ENCODE peak calls at places on chromosomes 6 and 20, in five cellular contexts. H is A549, Y is WTC11, G is HepG2, U is endothelial cell of umbilical vein. P is an unnamed sample.

GRCh38 chr6:127079681-127080080 is 38.8 kb upstream of the RSPO3 start:
- DNase-seq in H (no peak), G (no peak), Y (no peak), U (no peak), P (no peak)

GRCh38 chr6:48962041-48962440 is 501.0 kb downstream of the MMUT start:
- DNase-seq in G (no peak), U (no peak), H (no peak), Y (no peak), P (no peak)

GRCh38 chr6:36235309-36235708 is 34.6 kb upstream of the PNPLA1 start:
- DNase-seq in H (no peak), G (no peak), U (no peak), Y (no peak), P (no peak)

GRCh38 chr6:116514103-116514502 is 2.7 kb downstream of the CALHM5 start:
- DNase-seq in Y (no peak), H (no peak), U (no peak), G (no peak), P (no peak)

GRCh38 chr6:26273673-26274595 is 91.1 kb upstream of the BTN3A2 start:
- DNase-seq in U (peak; percentile 65), G (no peak), H (no peak), Y (no peak), P (peak; percentile 45)

GRCh38 chr20:37968726-37969401 is 64.4 kb downstream of the TTI1 start:
- DNase-seq in Y (no peak), H (no peak), U (no peak), G (no peak), P (peak; percentile 60)

GRCh38 chr6:20696676-20697075 is 162.4 kb downstream of the CDKAL1 start:
- DNase-seq in Y (no peak), H (no peak), G (no peak), U (no peak), P (no peak)

GRCh38 chr6:46334442-46334841 is 156.8 kb downstream of the RCAN2 start:
- DNase-seq in G (no peak), Y (no peak), H (no peak), U (no peak), P (no peak)

GRCh38 chr6:132491303-132491702 is 21.6 kb downstream of the STX7 start:
- DNase-seq in H (no peak), U (peak; percentile 67), G (no peak), Y (no peak), P (no peak)

GRCh38 chr6:34485321-34486060 is 19.6 kb downstream of the PACSIN1 start:
- DNase-seq in G (no peak), U (no peak), Y (no peak), H (no peak), P (no peak)

GRCh38 chr20:50293244-50294139 is 102.9 kb downstream of the CEBPB start:
- DNase-seq in H (no peak), Y (no peak), U (no peak), G (no peak), P (no peak)

GRCh38 chr20:50291428-50292323 is 101.0 kb downstream of the CEBPB start:
- DNase-seq in G (no peak), U (no peak), H (no peak), Y (no peak), P (no peak)

GRCh38 chr20:50294164-50295088 is 103.8 kb downstream of the CEBPB start:
- DNase-seq in U (no peak), H (no peak), Y (no peak), G (peak; percentile 53), P (peak; percentile 5)

GRCh38 chr20:50290815-50291214 is 100.2 kb downstream of the CEBPB start:
- DNase-seq in H (no peak), U (no peak), G (no peak), Y (no peak), P (no peak)

DNA sequence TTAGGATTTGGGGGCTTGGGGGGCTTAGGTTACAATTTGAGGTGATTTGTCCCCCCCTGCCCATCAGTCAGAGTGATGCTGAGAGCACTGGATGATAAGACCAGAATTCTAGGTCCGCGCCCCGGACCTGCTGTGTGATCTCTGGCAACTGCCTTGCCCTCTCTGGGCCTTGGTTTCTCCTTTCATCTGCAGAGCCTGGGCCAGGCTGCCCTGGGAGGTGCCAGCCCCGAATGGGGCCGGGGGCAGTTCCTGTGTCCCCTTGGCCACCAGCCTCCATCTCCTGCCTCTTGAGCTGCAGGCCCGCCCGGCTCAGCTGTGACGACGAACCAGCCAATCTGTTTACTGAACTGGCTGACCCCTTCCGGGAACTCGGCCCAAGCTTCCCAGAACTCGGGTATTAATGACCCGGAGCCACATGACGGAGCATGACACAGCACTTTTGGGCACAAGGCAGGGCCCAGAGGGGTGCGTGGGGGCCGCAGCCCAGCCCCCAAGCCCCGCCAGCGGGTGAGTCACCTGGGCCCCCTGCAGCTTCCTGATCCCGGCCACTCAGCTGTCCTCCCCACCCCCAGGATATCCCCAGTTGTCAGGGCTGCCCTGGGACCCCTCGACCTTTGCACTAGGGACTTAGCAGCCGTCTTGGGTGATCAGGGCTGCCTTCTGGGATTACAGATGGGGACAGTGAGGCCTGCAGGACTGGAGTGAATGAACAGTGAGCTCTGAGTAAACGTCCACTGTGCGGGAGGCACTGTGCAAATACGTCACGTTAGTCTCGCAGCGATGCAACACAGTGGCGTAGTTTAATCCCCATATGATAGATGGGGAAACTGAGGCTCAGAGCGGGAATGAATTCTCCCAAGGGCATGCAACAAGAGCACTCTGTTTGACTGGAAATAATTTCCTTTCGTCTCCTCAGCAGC is 102.0 kb downstream of the CEBPB start:
- DNase-seq in G (peak; percentile 97), U (peak; percentile 80), Y (peak; percentile 30), H (peak; percentile 88), P (peak; percentile 86)
- TF ChIP-seq MAX in G (peak; percentile 96), U (no peak), Y (no peak), H (peak; percentile 95), P (peak; percentile 7)

GRCh38 chr20:53739799-53740785 is 146.5 kb upstream of the ZNF217 start:
- DNase-seq in G (no peak), Y (no peak), H (no peak), U (no peak), P (peak; percentile 84)

GRCh38 chr20:53737404-53738038 is 143.9 kb upstream of the ZNF217 start:
- DNase-seq in U (peak; percentile 13), Y (no peak), H (no peak), G (no peak), P (peak; percentile 71)

GRCh38 chr20:53738945-53739798 is 145.5 kb upstream of the ZNF217 start:
- DNase-seq in H (no peak), Y (no peak), G (no peak), U (no peak), P (peak; percentile 79)

GRCh38 chr20:53736757-53737403 is 143.2 kb upstream of the ZNF217 start:
- DNase-seq in G (no peak), H (no peak), Y (no peak), U (peak; percentile 14), P (peak; percentile 90)

GRCh38 chr20:53738039-53738944 is 144.7 kb upstream of the ZNF217 start:
- DNase-seq in H (peak; percentile 67), U (no peak), G (peak; percentile 88), Y (peak; percentile 64), P (peak; percentile 96)
- TF ChIP-seq MAX in H (peak; percentile 80), U (no peak), G (peak; percentile 74), Y (peak; percentile 12), P (no peak)

DNA sequence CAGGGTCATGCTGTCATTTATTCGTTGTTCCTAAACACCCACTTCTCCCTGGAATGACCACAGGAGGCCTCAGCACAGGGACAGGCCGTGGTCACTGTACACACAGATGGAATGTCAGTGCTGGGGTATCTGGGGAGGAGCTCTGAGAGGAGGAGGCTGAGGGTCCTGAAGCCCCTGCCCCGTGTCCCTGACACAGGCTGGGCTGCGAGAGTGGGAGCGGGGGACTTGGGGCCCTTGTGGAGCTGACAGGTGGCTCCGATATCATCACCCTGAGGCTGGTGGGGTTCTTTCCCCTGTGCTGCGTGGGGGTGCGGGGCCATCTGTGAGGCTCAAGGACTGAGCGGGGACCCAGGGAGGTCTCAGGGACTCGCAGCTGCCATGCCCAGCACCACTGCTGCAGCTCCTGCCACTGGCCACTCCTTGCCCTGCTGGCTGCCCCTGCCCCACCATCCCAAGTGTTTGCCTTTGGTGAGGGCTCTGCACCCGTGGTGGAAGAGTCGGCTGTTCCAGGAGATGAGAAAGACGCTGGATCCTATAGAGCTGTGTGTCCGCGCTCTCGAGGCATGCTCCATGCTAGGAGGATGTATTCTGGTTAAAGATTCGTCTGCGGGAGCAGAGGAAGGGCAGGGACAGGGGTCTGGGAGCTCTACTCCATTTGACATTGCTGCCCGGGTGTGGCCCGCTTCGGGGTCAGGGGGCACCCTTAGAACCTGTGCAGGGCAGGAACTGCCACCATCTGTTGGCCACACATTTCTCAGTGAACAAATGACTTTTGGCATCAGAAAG is 18.9 kb downstream of the NPEPL1 start:
- DNase-seq in Y (no peak), U (no peak), G (no peak), H (no peak), P (peak; percentile 0)
- TF ChIP-seq MAX in Y (no peak), U (no peak), G (no peak), H (no peak), P (no peak)

DNA sequence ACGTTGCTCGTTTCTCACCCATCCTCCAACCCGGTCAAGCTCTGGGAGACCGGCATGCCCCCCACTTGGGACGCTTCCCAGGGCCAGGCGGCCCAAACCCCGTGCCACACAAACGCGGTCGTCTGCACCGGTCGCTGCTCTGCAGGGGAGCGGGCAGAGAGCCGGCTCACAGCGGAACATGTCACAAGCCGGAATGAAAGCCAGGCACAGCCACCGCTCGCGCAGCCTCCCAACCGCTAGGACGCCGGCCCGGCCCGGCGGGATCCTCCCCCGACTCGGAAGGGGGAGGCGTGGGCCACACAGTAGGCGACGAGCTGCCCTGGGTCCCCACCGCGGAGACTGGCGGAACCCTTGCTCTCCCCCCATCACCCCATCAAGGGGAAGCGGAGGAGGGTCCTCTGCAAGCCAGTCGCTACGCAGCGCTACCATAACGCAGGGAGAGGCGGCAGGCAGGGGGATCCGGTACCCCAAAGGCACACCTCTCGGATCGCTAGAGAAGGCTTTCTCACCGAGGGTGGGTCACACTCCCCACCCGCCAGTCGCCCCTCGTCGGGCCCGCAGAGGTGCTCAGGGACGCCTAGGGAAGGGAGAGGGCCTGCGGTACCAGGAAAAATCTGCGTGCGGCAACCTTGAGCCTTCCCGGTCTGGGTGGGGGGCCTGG is 768.4 kb upstream of the DEFB115 start:
- DNase-seq in H (no peak), Y (peak; percentile 45), G (no peak), U (no peak), P (no peak)
- TF ChIP-seq MAX in H (no peak), Y (no peak), G (no peak), U (no peak), P (no peak)

GRCh38 chr6:8659404-8660189 is 224.3 kb upstream of the SLC35B3 start:
- DNase-seq in G (no peak), H (no peak), U (no peak), Y (no peak), P (no peak)
- TF ChIP-seq MAX in G (no peak), H (no peak), U (no peak), Y (no peak), P (no peak)

DNA sequence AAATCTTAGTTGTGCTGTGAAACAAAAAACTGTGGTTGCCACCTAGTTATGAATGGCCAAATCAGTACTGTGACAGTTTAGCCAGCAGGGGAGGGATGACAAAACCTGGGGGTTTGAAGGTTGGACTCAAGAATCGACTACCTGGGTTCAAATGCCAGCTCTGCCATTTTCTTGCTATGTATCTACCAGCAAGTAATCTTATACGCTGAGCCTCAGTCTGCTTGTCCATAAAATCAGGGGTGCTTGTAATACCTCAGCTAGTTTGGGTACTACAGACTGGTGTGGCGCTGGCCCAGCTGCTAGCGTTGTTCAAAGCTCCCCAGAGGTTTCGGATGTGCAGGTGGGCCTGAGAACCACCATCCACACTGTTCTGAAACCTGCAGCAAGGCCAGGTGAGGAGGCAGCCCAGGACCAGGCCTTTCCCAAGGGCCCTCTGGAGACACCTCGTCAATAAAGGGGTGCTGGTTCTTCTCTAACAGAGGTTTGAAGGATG is 40.4 kb downstream of the TRAM2 start:
- DNase-seq in H (no peak), G (no peak), U (no peak), Y (no peak), P (no peak)
- TF ChIP-seq MAX in H (no peak), G (no peak), U (no peak), Y (no peak), P (no peak)

P was measured in NB4.